ENCODE peak calls at places on chromosomes 4 and X, in ten cellular contexts. One of them, this sample, is unnamed.

GRCh38 chr4:177483271-177483670 is 41.0 kb upstream of the AGA start:
- DNase-seq in heart left ventricle: no peak
- DNase-seq in right lobe of liver: no peak
- DNase-seq in HT-29: no peak
- DNase-seq in cardiac fibroblast: peak
- DNase-seq in activated CD4-positive, alpha-beta T cell treated with anti-CD3 and anti-CD28 coated beads for 48 hours: no peak
- DNase-seq in neural progenitor cell: no peak
- DNase-seq in nucleus accumbens: no peak
- DNase-seq in amniotic epithelial cell: peak
- DNase-seq in left lobe of liver: no peak
- DNase-seq in this sample: peak

GRCh38 chrX:42776195-42776594 is 1.8 kb downstream of the PPP1R2C start:
- DNase-seq in activated CD4-positive, alpha-beta T cell treated with anti-CD3 and anti-CD28 coated beads for 48 hours: no peak
- DNase-seq in amniotic epithelial cell: peak
- DNase-seq in right lobe of liver: no peak
- DNase-seq in cardiac fibroblast: peak
- DNase-seq in nucleus accumbens: no peak
- DNase-seq in HT-29: no peak
- DNase-seq in neural progenitor cell: no peak
- DNase-seq in heart left ventricle: peak
- DNase-seq in left lobe of liver: no peak
- DNase-seq in this sample: peak

GRCh38 chr4:10635096-10635495 is 49.5 kb downstream of the CLNK start:
- DNase-seq in nucleus accumbens: no peak
- DNase-seq in heart left ventricle: no peak
- DNase-seq in amniotic epithelial cell: no peak
- DNase-seq in HT-29: no peak
- DNase-seq in left lobe of liver: no peak
- DNase-seq in right lobe of liver: no peak
- DNase-seq in cardiac fibroblast: no peak
- DNase-seq in neural progenitor cell: no peak
- DNase-seq in activated CD4-positive, alpha-beta T cell treated with anti-CD3 and anti-CD28 coated beads for 48 hours: no peak
- DNase-seq in this sample: no peak

GRCh38 chr4:21385706-21386105 is 562.9 kb downstream of the KCNIP4 start:
- DNase-seq in activated CD4-positive, alpha-beta T cell treated with anti-CD3 and anti-CD28 coated beads for 48 hours: no peak
- DNase-seq in heart left ventricle: no peak
- DNase-seq in HT-29: no peak
- DNase-seq in left lobe of liver: no peak
- DNase-seq in right lobe of liver: no peak
- DNase-seq in nucleus accumbens: no peak
- DNase-seq in amniotic epithelial cell: no peak
- DNase-seq in cardiac fibroblast: no peak
- DNase-seq in neural progenitor cell: no peak
- DNase-seq in this sample: no peak

GRCh38 chr4:170853422-170854021 is 763.8 kb upstream of the AADAT start:
- DNase-seq in neural progenitor cell: peak
- DNase-seq in HT-29: peak
- DNase-seq in heart left ventricle: no peak
- DNase-seq in right lobe of liver: peak
- DNase-seq in left lobe of liver: peak
- DNase-seq in amniotic epithelial cell: peak
- DNase-seq in cardiac fibroblast: peak
- DNase-seq in activated CD4-positive, alpha-beta T cell treated with anti-CD3 and anti-CD28 coated beads for 48 hours: peak
- DNase-seq in nucleus accumbens: no peak
- DNase-seq in this sample: no peak

GRCh38 chr4:38831653-38832052 is 25.0 kb downstream of the TLR6 start:
- DNase-seq in left lobe of liver: no peak
- DNase-seq in nucleus accumbens: no peak
- DNase-seq in HT-29: no peak
- DNase-seq in amniotic epithelial cell: peak
- DNase-seq in neural progenitor cell: no peak
- DNase-seq in activated CD4-positive, alpha-beta T cell treated with anti-CD3 and anti-CD28 coated beads for 48 hours: no peak
- DNase-seq in heart left ventricle: no peak
- DNase-seq in cardiac fibroblast: peak
- DNase-seq in right lobe of liver: no peak
- DNase-seq in this sample: no peak

GRCh38 chrX:119686087-119686639 is 6.8 kb downstream of the SEPTIN6 start:
- DNase-seq in cardiac fibroblast: peak
- DNase-seq in neural progenitor cell: no peak
- DNase-seq in left lobe of liver: no peak
- DNase-seq in amniotic epithelial cell: no peak
- DNase-seq in nucleus accumbens: no peak
- DNase-seq in right lobe of liver: no peak
- DNase-seq in HT-29: no peak
- DNase-seq in activated CD4-positive, alpha-beta T cell treated with anti-CD3 and anti-CD28 coated beads for 48 hours: no peak
- DNase-seq in heart left ventricle: peak
- DNase-seq in this sample: no peak

GRCh38 chrX:48578661-48579128 is 4.4 kb downstream of the RBM3 start:
- DNase-seq in neural progenitor cell: no peak
- DNase-seq in heart left ventricle: no peak
- DNase-seq in cardiac fibroblast: no peak
- DNase-seq in right lobe of liver: no peak
- DNase-seq in amniotic epithelial cell: peak
- DNase-seq in activated CD4-positive, alpha-beta T cell treated with anti-CD3 and anti-CD28 coated beads for 48 hours: no peak
- DNase-seq in HT-29: peak
- DNase-seq in left lobe of liver: no peak
- DNase-seq in nucleus accumbens: no peak
- DNase-seq in this sample: peak

GRCh38 chr4:183398298-183399129 is 45.9 kb upstream of the CDKN2AIP start:
- DNase-seq in heart left ventricle: peak
- DNase-seq in cardiac fibroblast: peak
- DNase-seq in left lobe of liver: peak
- DNase-seq in neural progenitor cell: peak
- DNase-seq in HT-29: peak
- DNase-seq in activated CD4-positive, alpha-beta T cell treated with anti-CD3 and anti-CD28 coated beads for 48 hours: peak
- DNase-seq in nucleus accumbens: peak
- DNase-seq in amniotic epithelial cell: peak
- DNase-seq in right lobe of liver: peak
- DNase-seq in this sample: peak

GRCh38 chr4:74555231-74555630 is 110.3 kb downstream of the AREG start:
- DNase-seq in heart left ventricle: no peak
- DNase-seq in activated CD4-positive, alpha-beta T cell treated with anti-CD3 and anti-CD28 coated beads for 48 hours: no peak
- DNase-seq in HT-29: no peak
- DNase-seq in right lobe of liver: no peak
- DNase-seq in nucleus accumbens: no peak
- DNase-seq in left lobe of liver: no peak
- DNase-seq in cardiac fibroblast: peak
- DNase-seq in neural progenitor cell: no peak
- DNase-seq in amniotic epithelial cell: no peak
- DNase-seq in this sample: no peak

GRCh38 chrX:120001787-120002186 is 58.2 kb upstream of the NKAP start:
- DNase-seq in neural progenitor cell: no peak
- DNase-seq in cardiac fibroblast: no peak
- DNase-seq in HT-29: no peak
- DNase-seq in nucleus accumbens: no peak
- DNase-seq in heart left ventricle: no peak
- DNase-seq in amniotic epithelial cell: no peak
- DNase-seq in activated CD4-positive, alpha-beta T cell treated with anti-CD3 and anti-CD28 coated beads for 48 hours: no peak
- DNase-seq in right lobe of liver: no peak
- DNase-seq in left lobe of liver: no peak
- DNase-seq in this sample: no peak

This sample was measured in foreskin fibroblast.